ENCODE peak calls at places on chromosome 16, in four cellular contexts. X, E, N and D are unnamed samples.

GRCh38 chr16:85649978-85650863 is 37.1 kb downstream of the GSE1 start:
- DNase-seq in X (no peak), E (no peak), N (no peak), D (no peak)

GRCh38 chr16:10663146-10663545 is 31.6 kb downstream of the TEKT5 start:
- DNase-seq in X (no peak), E (no peak), N (no peak), D (no peak)

GRCh38 chr16:7914738-7915137 is 582.1 kb downstream of the RBFOX1 start:
- DNase-seq in X (peak), E (no peak), N (no peak), D (no peak)

GRCh38 chr16:57528499-57529323 is 7.7 kb downstream of the CCDC102A start:
- DNase-seq in X (no peak), E (no peak), N (peak), D (no peak)

GRCh38 chr16:21713549-21714368 is 50.0 kb downstream of the OTOA start:
- DNase-seq in X (no peak), E (no peak), N (no peak), D (no peak)

GRCh38 chr16:67433131-67433719 is 2.3 kb downstream of the HSD11B2 start:
- DNase-seq in X (no peak), E (no peak), N (no peak), D (no peak)

GRCh38 chr16:88909431-88910210 is 43.2 kb upstream of the PABPN1L start:
- DNase-seq in X (no peak), E (no peak), N (no peak), D (no peak)

GRCh38 chr16:57540906-57541753 is 1.3 kb upstream of the ADGRG5 start:
- DNase-seq in X (no peak), E (no peak), N (peak), D (no peak)

GRCh38 chr16:5875416-5875815 is 777.8 kb upstream of the EEF2KMT start:
- DNase-seq in X (no peak), E (no peak), N (no peak), D (no peak)

GRCh38 chr16:17026600-17027242 is 444.0 kb downstream of the XYLT1 start:
- DNase-seq in X (no peak), E (no peak), N (no peak), D (no peak)

GRCh38 chr16:12819126-12820117 is 15.7 kb upstream of the CPPED1 start:
- DNase-seq in X (peak), E (no peak), N (peak), D (peak)

GRCh38 chr16:73768786-73769203 is 527.8 kb upstream of the PSMD7 start:
- DNase-seq in X (no peak), E (no peak), N (no peak), D (no peak)

GRCh38 chr16:74954763-74955162 is 30.2 kb downstream of the WDR59 start:
- DNase-seq in X (no peak), E (no peak), N (no peak), D (no peak)

GRCh38 chr16:19804538-19805323 is 79.9 kb downstream of the GPRC5B start:
- DNase-seq in X (no peak), E (peak), N (no peak), D (no peak)

GRCh38 chr16:51641191-51641765 is 490.2 kb upstream of the SALL1 start:
- DNase-seq in X (no peak), E (no peak), N (no peak), D (no peak)

GRCh38 chr16:79169239-79169638 is 431.3 kb downstream of the MAF start:
- DNase-seq in X (no peak), E (peak), N (no peak), D (no peak)

GRCh38 chr16:12433691-12434390 is 369.8 kb downstream of the CPPED1 start:
- DNase-seq in X (peak), E (no peak), N (no peak), D (no peak)

GRCh38 chr16:28085376-28086171 is 22.1 kb upstream of the GSG1L start:
- DNase-seq in X (no peak), E (no peak), N (no peak), D (no peak)

GRCh38 chr16:28084209-28084608 is 20.7 kb upstream of the GSG1L start:
- DNase-seq in X (no peak), E (no peak), N (no peak), D (no peak)

GRCh38 chr16:28087675-28088285 is 24.3 kb upstream of the GSG1L start:
- DNase-seq in X (peak), E (no peak), N (no peak), D (peak)

GRCh38 chr16:28087140-28087660 is 23.7 kb upstream of the GSG1L start:
- DNase-seq in X (no peak), E (no peak), N (no peak), D (no peak)

DNA sequence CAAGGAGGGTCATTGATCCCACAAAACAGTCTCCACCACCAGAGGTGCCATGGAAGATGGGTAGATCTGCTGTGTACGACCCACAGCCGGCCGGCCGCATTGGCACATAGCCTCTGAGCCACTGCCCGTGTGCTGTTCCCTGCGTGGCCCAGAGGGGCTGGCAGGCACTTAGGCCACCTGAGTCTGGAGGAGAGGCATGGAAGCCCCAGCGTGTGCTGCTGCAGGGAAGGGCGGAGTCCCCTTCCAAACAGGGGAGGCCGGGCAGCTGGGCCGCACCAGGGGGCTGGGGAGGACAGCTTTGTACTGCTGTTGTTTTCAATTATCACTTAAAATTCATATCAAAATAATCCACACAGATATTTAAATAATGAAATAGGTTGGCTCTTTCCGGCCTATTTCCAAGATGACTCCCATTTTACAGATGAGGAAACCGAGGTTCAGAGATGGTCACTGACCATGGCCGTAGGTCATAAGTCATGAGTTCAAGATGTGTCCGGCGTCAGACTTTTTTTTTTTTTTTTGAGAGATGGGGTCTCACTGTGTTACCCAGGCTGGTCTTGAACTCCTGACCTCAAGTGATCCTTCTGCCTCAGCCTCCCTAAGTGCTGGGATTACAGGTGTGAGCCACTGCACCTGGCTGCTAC is 23.1 kb upstream of the GSG1L start:
- DNase-seq in X (no peak), E (no peak), N (no peak), D (no peak)
- TF ChIP-seq PHF8 in X (no peak), E (no peak), N (no peak), D (no peak)

DNA sequence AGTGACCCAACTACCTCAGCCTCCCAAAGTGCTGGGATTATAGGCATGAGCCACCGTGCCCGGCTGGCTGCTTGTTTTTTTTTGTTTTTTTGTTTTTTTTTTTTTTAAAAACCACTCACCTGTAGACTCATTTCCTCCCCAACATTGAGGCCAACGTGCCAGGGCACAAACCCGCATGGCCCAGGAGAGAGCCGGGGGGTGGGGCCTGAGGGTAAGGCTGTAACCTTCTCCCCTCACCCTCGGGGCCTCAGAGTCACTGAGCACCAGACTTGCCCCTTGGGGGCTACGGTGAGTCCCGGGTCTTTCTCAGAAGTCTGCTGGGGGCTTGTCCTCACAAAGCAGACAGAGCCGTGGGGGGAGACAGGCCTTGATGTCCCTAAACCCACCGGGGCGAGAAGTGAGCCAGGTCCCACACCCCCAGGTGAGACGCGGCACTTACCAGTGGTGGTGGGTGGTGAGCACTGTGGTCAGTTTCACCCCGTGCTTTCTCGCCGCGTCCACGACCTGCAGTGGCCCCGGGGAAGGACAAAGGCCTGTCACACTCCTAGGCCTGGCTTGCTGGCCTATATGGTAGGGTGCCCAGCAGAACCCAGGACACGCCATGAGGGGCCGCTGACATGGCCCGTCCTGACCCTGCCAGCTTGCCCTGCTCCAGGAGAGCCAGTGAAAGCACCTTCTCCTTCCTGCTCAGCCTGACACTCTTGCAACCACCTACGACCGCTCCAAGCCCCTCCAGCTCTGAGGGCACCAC is 4.6 kb downstream of the HAGH start:
- DNase-seq in X (no peak), E (no peak), N (no peak), D (no peak)
- TF ChIP-seq PHF8 in X (no peak), E (no peak), N (no peak), D (no peak)

DNA sequence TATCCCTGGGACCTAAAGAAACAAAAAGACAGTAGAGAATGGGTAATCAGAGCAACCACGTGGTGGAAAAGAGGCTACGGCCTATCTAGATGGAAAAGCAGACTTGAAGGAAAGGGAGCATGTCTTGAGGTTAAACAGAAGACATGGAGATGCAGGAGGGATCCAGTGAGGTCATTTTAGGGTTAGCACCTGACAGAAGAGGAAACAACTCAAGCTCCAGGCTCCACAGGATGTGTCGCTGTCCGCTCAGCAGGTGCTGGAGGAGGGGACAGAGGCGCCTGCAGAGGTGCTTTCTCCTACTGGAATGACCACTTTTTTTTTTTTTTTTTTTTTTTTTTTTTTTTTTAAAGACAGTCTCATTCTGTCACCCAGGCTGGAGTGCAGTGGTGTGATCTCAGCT is 47.5 kb upstream of the CLEC3A start:
- DNase-seq in X (no peak), E (no peak), N (no peak), D (no peak)
- TF ChIP-seq PHF8 in X (no peak), E (no peak), N (no peak), D (no peak)

GRCh38 chr16:3144331-3144881 is 9.6 kb downstream of the ZNF213 start:
- DNase-seq in X (no peak), E (no peak), N (no peak), D (no peak)

GRCh38 chr16:3145151-3145550 is 10.3 kb downstream of the ZNF213 start:
- DNase-seq in X (no peak), E (no peak), N (no peak), D (no peak)

GRCh38 chr16:3142770-3143169 is 7.9 kb downstream of the ZNF213 start:
- DNase-seq in X (no peak), E (no peak), N (no peak), D (no peak)

GRCh38 chr16:3143189-3143588 is 8.4 kb downstream of the ZNF213 start:
- DNase-seq in X (no peak), E (no peak), N (no peak), D (no peak)

DNA sequence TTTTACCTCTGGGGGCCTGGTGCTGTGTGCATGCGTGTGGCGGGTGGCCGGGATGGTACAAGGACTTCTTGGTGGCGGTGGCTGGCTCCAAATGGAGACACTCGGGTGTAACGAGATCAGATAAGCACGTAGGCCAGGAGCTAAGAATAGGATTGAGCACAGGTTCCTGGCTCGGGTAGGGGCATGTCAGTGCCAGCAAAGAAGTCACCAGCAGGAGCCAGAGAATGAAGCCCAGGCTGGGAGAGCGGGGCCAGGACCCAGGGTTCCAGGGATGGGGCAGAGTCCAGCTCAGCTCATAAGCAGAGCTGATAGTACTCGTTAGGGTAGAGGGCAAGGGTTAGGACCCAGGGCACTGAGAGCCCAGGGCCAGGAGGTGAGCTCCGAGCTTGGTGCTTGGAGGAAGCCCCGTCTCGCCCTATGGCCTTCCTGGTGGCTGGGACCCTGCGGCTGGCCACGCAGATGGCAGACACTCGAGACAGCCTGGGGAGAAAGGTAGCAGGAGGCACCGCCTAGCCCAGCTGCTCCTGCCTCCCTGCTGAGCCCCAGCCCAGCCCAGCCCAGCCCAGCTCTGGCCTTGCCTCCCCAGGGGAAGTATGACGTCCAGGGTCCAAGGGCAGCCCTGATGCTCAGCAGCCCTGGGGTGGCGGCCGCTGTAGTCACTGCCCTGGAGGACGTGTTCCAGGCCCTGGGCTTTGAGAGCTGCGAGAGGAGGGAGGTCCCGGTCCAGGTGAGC is 8.9 kb downstream of the ZNF213 start:
- DNase-seq in X (no peak), E (no peak), N (no peak), D (no peak)
- TF ChIP-seq PHF8 in X (peak), E (no peak), N (no peak), D (no peak)

DNA sequence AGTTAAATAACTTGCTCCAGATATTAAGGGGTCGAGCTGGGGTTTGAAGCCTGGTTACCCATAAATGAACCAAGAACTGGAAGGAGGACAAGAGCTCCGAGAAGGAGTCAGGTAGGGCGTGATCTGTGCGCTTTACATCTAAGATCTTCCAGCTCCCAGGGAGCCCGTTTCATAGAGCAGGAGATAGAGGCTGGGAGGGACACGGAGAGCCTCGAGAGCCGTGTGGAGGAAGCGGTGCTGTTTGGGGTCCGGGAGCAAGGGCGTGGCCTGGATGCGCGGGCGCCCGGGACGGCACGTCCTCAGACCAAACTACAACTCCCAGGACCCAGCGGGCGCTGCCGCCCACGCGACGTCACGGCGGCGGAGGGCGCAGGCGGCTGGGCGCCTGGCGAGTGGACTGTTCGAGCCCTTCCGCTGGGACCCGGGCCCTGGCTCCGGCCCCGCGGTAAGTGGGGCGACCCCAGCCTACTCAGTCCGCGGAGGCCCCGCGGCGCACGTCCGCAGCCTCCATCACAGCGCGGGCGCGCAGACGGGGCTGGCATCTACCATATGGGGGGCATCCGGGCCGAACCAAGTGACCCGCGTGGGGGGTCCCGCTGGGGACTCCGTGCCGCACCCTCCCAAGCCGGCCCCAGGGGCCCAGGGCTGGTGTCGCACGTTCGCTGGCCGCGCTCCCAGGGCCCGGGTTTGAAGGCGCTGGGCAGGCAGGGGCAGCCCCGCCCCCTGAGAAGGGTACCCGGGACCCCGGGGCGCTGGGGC is at the start of gene BCKDK:
- DNase-seq in X (peak), E (no peak), N (peak), D (peak)
- TF ChIP-seq PHF8 in X (peak), E (peak), N (peak), D (peak)

GRCh38 chr16:23650674-23651073 is 9.4 kb downstream of the DCTN5 start:
- DNase-seq in X (no peak), E (no peak), N (no peak), D (no peak)
- TF ChIP-seq PHF8 in X (no peak), E (no peak), N (no peak), D (no peak)

GRCh38 chr16:77564791-77565390 is 130.1 kb upstream of the ADAMTS18 start:
- DNase-seq in X (no peak), E (no peak), N (no peak), D (no peak)
- TF ChIP-seq PHF8 in X (no peak), E (no peak), N (no peak), D (no peak)

DNA sequence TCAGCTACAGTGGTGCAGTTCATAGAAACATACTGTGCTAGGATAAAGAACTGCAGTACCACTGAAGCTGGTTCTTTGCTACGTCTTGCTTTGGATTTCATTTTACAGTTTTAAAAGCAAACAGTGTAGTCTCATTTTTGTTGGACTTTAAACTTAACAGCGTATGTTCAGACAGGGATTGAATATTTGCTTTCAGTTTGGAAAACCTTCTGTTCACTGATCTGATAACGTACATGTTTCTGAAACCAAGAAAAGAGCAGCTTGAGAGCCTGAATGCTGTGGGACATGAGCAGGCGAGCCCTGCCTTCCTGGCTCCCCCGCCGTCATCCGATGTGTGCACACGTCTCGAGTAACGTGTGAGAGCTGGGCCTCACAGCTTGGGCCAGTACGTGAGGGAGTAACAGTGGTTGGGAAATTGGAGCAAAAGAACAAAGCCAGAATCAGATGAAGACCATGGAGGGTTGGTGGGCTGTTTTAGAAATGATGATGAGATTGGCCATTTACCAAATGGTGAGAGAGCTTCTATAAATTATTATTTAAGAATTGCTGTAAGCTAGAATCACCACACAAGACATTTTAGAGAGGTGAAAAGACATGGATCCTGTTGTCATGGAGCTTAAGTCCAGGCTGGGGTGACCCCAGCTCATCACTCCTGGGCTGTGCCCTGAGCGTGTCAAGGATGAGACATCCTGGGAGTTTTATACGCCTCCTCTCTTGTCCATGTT is 20.8 kb upstream of the CLEC18C start:
- DNase-seq in X (peak), E (no peak), N (peak), D (peak)
- TF ChIP-seq PHF8 in X (peak), E (no peak), N (no peak), D (no peak)